ENCODE peak calls at places on chromosomes 3 and 15, in four cellular contexts. One of them, this sample, is unnamed.
A peak's percentile ranks its signal among the peaks of the same experiment; 100 is the strongest.

GRCh38 chr3:110684436-110684835 is 387.2 kb upstream of the NECTIN3 start:
- DNase-seq in nucleus accumbens: no peak
- DNase-seq in mesendoderm: no peak
- DNase-seq in progenitor cell of endocrine pancreas: no peak
- DNase-seq in this sample: no peak

GRCh38 chr3:194072097-194072428 is 63.9 kb upstream of the HES1 start:
- DNase-seq in nucleus accumbens: no peak
- DNase-seq in progenitor cell of endocrine pancreas: no peak
- DNase-seq in mesendoderm: no peak
- DNase-seq in this sample: no peak

GRCh38 chr3:126355777-126356372 is 1.3 kb downstream of the KLF15 start:
- DNase-seq in mesendoderm: peak; percentile 95
- DNase-seq in progenitor cell of endocrine pancreas: peak; percentile 76
- DNase-seq in nucleus accumbens: peak; percentile 98
- DNase-seq in this sample: peak; percentile 92

GRCh38 chr15:68431792-68432401 is at the start of gene ITGA11:
- DNase-seq in nucleus accumbens: no peak
- DNase-seq in progenitor cell of endocrine pancreas: peak; percentile 47
- DNase-seq in mesendoderm: peak; percentile 63
- DNase-seq in this sample: peak; percentile 89

GRCh38 chr15:29822100-29822684 is at the start of gene TJP1:
- DNase-seq in progenitor cell of endocrine pancreas: peak; percentile 75
- DNase-seq in nucleus accumbens: peak; percentile 77
- DNase-seq in mesendoderm: peak; percentile 87
- DNase-seq in this sample: peak; percentile 95

GRCh38 chr15:73082719-73083275 is 30.5 kb downstream of the NEO1 start:
- DNase-seq in progenitor cell of endocrine pancreas: no peak
- DNase-seq in nucleus accumbens: no peak
- DNase-seq in mesendoderm: no peak
- DNase-seq in this sample: peak; percentile 4

GRCh38 chr15:73387507-73388255 is 18.9 kb upstream of the HCN4 start:
- DNase-seq in mesendoderm: peak; percentile 46
- DNase-seq in nucleus accumbens: no peak
- DNase-seq in progenitor cell of endocrine pancreas: no peak
- DNase-seq in this sample: no peak

GRCh38 chr3:62051506-62051905 is 321.8 kb downstream of the FEZF2 start:
- DNase-seq in mesendoderm: peak; percentile 56
- DNase-seq in progenitor cell of endocrine pancreas: no peak
- DNase-seq in nucleus accumbens: no peak
- DNase-seq in this sample: peak; percentile 51

GRCh38 chr3:13475871-13476590 is 4.1 kb upstream of the HDAC11 start:
- DNase-seq in progenitor cell of endocrine pancreas: no peak
- DNase-seq in nucleus accumbens: no peak
- DNase-seq in mesendoderm: peak; percentile 68
- DNase-seq in this sample: no peak